ENCODE peak calls at places on chromosome 4, in seven cellular contexts. R, F, W, E, V, C and O are unnamed samples.

GRCh38 chr4:1296324-1297022 is 6.8 kb downstream of the MAEA start:
- DNase-seq in E (peak), F (no peak), W (peak), V (no peak), R (no peak), C (peak), O (no peak)

GRCh38 chr4:133320576-133321170 is 171.6 kb downstream of the PCDH10 start:
- DNase-seq in V (peak), F (peak), R (no peak), C (peak), W (no peak), E (no peak), O (no peak)

GRCh38 chr4:3107271-3108185 is 33.0 kb downstream of the HTT start:
- DNase-seq in V (peak), E (no peak), C (no peak), W (peak), F (peak), R (no peak), O (no peak)

GRCh38 chr4:138916763-138917162 is 98.8 kb upstream of the NOCT start:
- DNase-seq in F (no peak), C (no peak), W (no peak), V (no peak), R (no peak), E (no peak), O (no peak)

GRCh38 chr4:65391382-65391781 is 278.9 kb downstream of the EPHA5 start:
- DNase-seq in F (no peak), V (no peak), W (no peak), R (no peak), E (no peak), C (no peak), O (no peak)

GRCh38 chr4:6245246-6246169 is 24.1 kb upstream of the WFS1 start:
- DNase-seq in E (peak), V (peak), F (peak), R (no peak), W (no peak), C (no peak), O (peak)

GRCh38 chr4:140937866-140938265 is 181.7 kb upstream of the TBC1D9 start:
- DNase-seq in E (no peak), V (peak), R (no peak), C (no peak), W (no peak), F (peak), O (no peak)

GRCh38 chr4:114358901-114359300 is 239.7 kb upstream of the UGT8 start:
- DNase-seq in F (no peak), V (no peak), C (no peak), W (no peak), R (no peak), E (no peak), O (no peak)

GRCh38 chr4:95013236-95013635 is 255.5 kb downstream of the BMPR1B start:
- DNase-seq in F (no peak), W (no peak), R (no peak), C (no peak), E (no peak), V (peak), O (no peak)

GRCh38 chr4:177484613-177485021 is 42.4 kb upstream of the AGA start:
- DNase-seq in F (peak), V (peak), R (no peak), W (no peak), C (no peak), E (no peak), O (no peak)

GRCh38 chr4:87875187-87875586 is 42.4 kb downstream of the MEPE start:
- DNase-seq in F (no peak), R (no peak), W (no peak), E (no peak), V (no peak), C (no peak), O (no peak)

GRCh38 chr4:507745-508512 is 8.9 kb downstream of the PIGG start:
- DNase-seq in F (no peak), R (no peak), C (no peak), E (no peak), V (no peak), W (no peak), O (no peak)

GRCh38 chr4:169241480-169241879 is 29.3 kb downstream of the SH3RF1 start:
- DNase-seq in W (no peak), E (no peak), C (no peak), V (peak), R (no peak), F (peak), O (no peak)

GRCh38 chr4:109434007-109434792 is 585 bp downstream of the SEC24B start:
- DNase-seq in E (peak), R (peak), W (peak), F (peak), V (peak), C (peak), O (no peak)

GRCh38 chr4:188387134-188387791 is 248.0 kb downstream of the TRIML1 start:
- DNase-seq in C (no peak), E (no peak), W (no peak), V (peak), F (peak), R (no peak), O (no peak)

GRCh38 chr4:157196050-157196449 is 24.5 kb upstream of the GRIA2 start:
- DNase-seq in C (no peak), E (no peak), F (no peak), W (no peak), R (no peak), V (no peak), O (no peak)

GRCh38 chr4:129113438-129113837 is 17.5 kb downstream of the C4orf33 start:
- DNase-seq in R (no peak), C (no peak), W (no peak), E (no peak), V (no peak), F (no peak), O (no peak)

GRCh38 chr4:17698116-17698515 is 83.3 kb downstream of the FAM184B start:
- DNase-seq in R (no peak), W (no peak), E (no peak), V (no peak), F (no peak), C (no peak), O (no peak)

GRCh38 chr4:60450054-60450453 is 750.1 kb upstream of the ADGRL3 start:
- DNase-seq in R (no peak), F (no peak), C (no peak), E (no peak), W (no peak), V (no peak), O (no peak)

GRCh38 chr4:16875487-16875886 is 23.0 kb downstream of the LDB2 start:
- DNase-seq in R (no peak), W (no peak), C (no peak), F (peak), V (peak), E (no peak), O (no peak)

GRCh38 chr4:38985363-38986065 is 46.7 kb downstream of the TMEM156 start:
- DNase-seq in F (peak), E (no peak), R (no peak), C (no peak), W (no peak), V (no peak), O (no peak)

GRCh38 chr4:8236141-8236919 is 33.2 kb upstream of the HTRA3 start:
- DNase-seq in F (no peak), W (no peak), E (no peak), R (no peak), C (no peak), V (no peak), O (no peak)

GRCh38 chr4:153234923-153235322 is 30.7 kb downstream of the TRIM2 start:
- DNase-seq in C (no peak), R (no peak), W (no peak), V (peak), F (peak), E (no peak), O (no peak)